ENCODE peak calls at places on chromosomes 2 and 18, in six cellular contexts. T is progenitor cell of endocrine pancreas, G is islet precursor cell, I is mucosa of descending colon, B is activated T-helper 1 cell treated with Interleukin-2 at 50 U/mL for 16 hours, P is cardiac fibroblast. X is an unnamed sample.
A peak's percentile ranks its signal among the peaks of the same experiment; 100 is the strongest.

GRCh38 chr2:83874712-83875430 is 584.2 kb downstream of the SUCLG1 start:
- DNase-seq in G (no peak), I (no peak), P (no peak), T (no peak), B (no peak), X (no peak)

GRCh38 chr18:48859311-48860275 is 91.2 kb downstream of the SMAD7 start:
- DNase-seq in P (no peak), G (peak; percentile 89), B (no peak), I (no peak), T (no peak), X (no peak)

GRCh38 chr2:88099798-88100488 is 27.9 kb downstream of the FABP1 start:
- DNase-seq in I (no peak), B (no peak), T (no peak), P (peak; percentile 41), G (peak; percentile 66), X (no peak)

GRCh38 chr2:27379383-27379839 is 1.1 kb downstream of the ZNF513 start:
- DNase-seq in P (no peak), T (no peak), B (no peak), I (no peak), G (no peak), X (no peak)

GRCh38 chr2:95074663-95075439 is 46.8 kb downstream of the MRPS5 start:
- DNase-seq in T (no peak), I (no peak), G (no peak), B (peak; percentile 65), P (no peak), X (no peak)

GRCh38 chr18:78711316-78711715 is 268.3 kb upstream of the SALL3 start:
- DNase-seq in B (no peak), G (no peak), T (no peak), P (no peak), I (no peak), X (no peak)

GRCh38 chr18:48769006-48769646 is 181.6 kb downstream of the SMAD7 start:
- DNase-seq in T (no peak), I (no peak), B (no peak), G (no peak), P (no peak), X (no peak)

GRCh38 chr2:172012688-172013358 is 13.1 kb downstream of the METAP1D start:
- DNase-seq in I (no peak), G (no peak), T (no peak), B (no peak), P (no peak), X (no peak)

GRCh38 chr2:96146151-96146880 is 1.1 kb upstream of the DUSP2 start:
- DNase-seq in P (no peak), I (peak; percentile 55), T (no peak), B (peak; percentile 83), G (peak; percentile 57), X (peak; percentile 58)

GRCh38 chr2:239598011-239598731 is 197.4 kb upstream of the HDAC4 start:
- DNase-seq in P (no peak), G (peak; percentile 31), I (no peak), T (peak; percentile 1), B (no peak), X (no peak)

GRCh38 chr2:49162151-49162550 is 7.8 kb upstream of the FSHR start:
- DNase-seq in P (no peak), T (no peak), I (no peak), B (no peak), G (peak; percentile 88), X (no peak)

GRCh38 chr2:237687666-237688065 is 60.3 kb downstream of the LRRFIP1 start:
- DNase-seq in P (peak; percentile 100), I (peak; percentile 75), T (no peak), G (no peak), B (peak; percentile 72), X (peak; percentile 83)

GRCh38 chr18:49625021-49625691 is 63.3 kb downstream of the LIPG start:
- DNase-seq in G (peak; percentile 43), B (no peak), T (no peak), P (peak; percentile 18), I (no peak), X (no peak)

GRCh38 chr2:178256382-178257053 is 62.2 kb downstream of the OSBPL6 start:
- DNase-seq in G (no peak), I (no peak), T (no peak), P (no peak), B (no peak), X (no peak)

GRCh38 chr2:238793351-238793750 is 54.5 kb upstream of the TWIST2 start:
- DNase-seq in P (no peak), B (no peak), T (no peak), G (no peak), I (no peak), X (no peak)

GRCh38 chr2:20614201-20615045 is 36.5 kb downstream of the HS1BP3 start:
- DNase-seq in P (no peak), I (no peak), T (no peak), G (peak; percentile 53), B (no peak), X (no peak)

GRCh38 chr2:230011617-230012016 is 57.1 kb downstream of the SLC16A14 start:
- DNase-seq in B (no peak), G (no peak), T (no peak), P (peak; percentile 22), I (no peak), X (no peak)

GRCh38 chr2:24981742-24982141 is 10.0 kb upstream of the DNAJC27 start:
- DNase-seq in T (no peak), P (no peak), G (no peak), B (no peak), I (no peak), X (no peak)

GRCh38 chr2:27717070-27717453 is 53.4 kb downstream of the SLC4A1AP start:
- DNase-seq in I (no peak), B (no peak), P (peak; percentile 49), G (peak; percentile 85), T (no peak), X (no peak)

GRCh38 chr2:241111443-241111810 is 9.3 kb upstream of the MTERF4 start:
- DNase-seq in B (no peak), I (no peak), T (no peak), G (no peak), P (no peak), X (no peak)

GRCh38 chr2:48808311-48808710 is 52.8 kb upstream of the LHCGR start:
- DNase-seq in T (no peak), P (no peak), B (no peak), I (no peak), G (no peak), X (no peak)

GRCh38 chr2:213757525-213757924 is 473.3 kb downstream of the SPAG16 start:
- DNase-seq in I (no peak), P (no peak), T (no peak), B (no peak), G (no peak), X (no peak)

X was measured in lung.